ENCODE peak calls at places on chromosomes 12 and 14, in ten cellular contexts. T is uterus, L is Peyer's patch, V is sigmoid colon, X is HCT116, E is stomach, R is suprapubic skin, S is testis, C is vagina, D is spleen. A is an unnamed sample. For H3K4me1, the result is how much of the 10 kb centered on the place peaks cover.

GRCh38 chr12:105396983-105397382 is 66.5 kb downstream of the C12orf75 start:
- DNase-seq in T (no peak), L (no peak), V (no peak), X (no peak), E (no peak), R (no peak), S (no peak), C (no peak), D (no peak), A (no peak)

GRCh38 chr12:56299308-56299852 is 750 bp downstream of the CS start:
- DNase-seq in T (no peak), L (peak), V (no peak), X (no peak), E (no peak), R (no peak), S (no peak), C (no peak), D (no peak), A (peak)

GRCh38 chr12:56129210-56129691 is 1.2 kb downstream of the ESYT1 start:
- DNase-seq in T (peak), L (peak), V (peak), X (no peak), E (peak), R (peak), S (peak), C (no peak), D (peak), A (peak)

GRCh38 chr12:105705765-105706164 is 375.3 kb downstream of the C12orf75 start:
- DNase-seq in T (peak), L (peak), V (peak), X (peak), E (peak), R (no peak), S (peak), C (no peak), D (no peak), A (peak)

GRCh38 chr12:107225626-107226025 is 132.3 kb upstream of the CRY1 start:
- DNase-seq in T (no peak), L (no peak), V (no peak), X (no peak), E (no peak), R (no peak), S (no peak), C (no peak), D (no peak), A (no peak)

GRCh38 chr12:73984552-73984951 is 553.1 kb upstream of the ATXN7L3B start:
- DNase-seq in T (no peak), L (no peak), V (no peak), X (no peak), E (no peak), R (no peak), S (no peak), C (no peak), D (no peak), A (no peak)

GRCh38 chr12:8609061-8609570 is 3.5 kb downstream of the AICDA start:
- DNase-seq in T (no peak), L (peak), V (no peak), X (peak), E (no peak), R (no peak), S (peak), C (no peak), D (no peak), A (no peak)

GRCh38 chr12:2616763-2617162 is 178.0 kb upstream of the FKBP4 start:
- DNase-seq in T (no peak), L (no peak), V (no peak), X (no peak), E (no peak), R (no peak), S (no peak), C (no peak), D (no peak), A (no peak)

GRCh38 chr14:77024171-77024627 is 4.3 kb downstream of the IRF2BPL start:
- DNase-seq in T (peak), L (peak), V (peak), X (no peak), E (no peak), R (no peak), S (peak), C (no peak), D (no peak), A (peak)

GRCh38 chr14:102210421-102211042 is 70.8 kb downstream of the WDR20 start:
- DNase-seq in T (no peak), L (peak), V (peak), X (no peak), E (no peak), R (no peak), S (no peak), C (no peak), D (peak), A (no peak)

GRCh38 chr12:57237653-57237951 is 8.1 kb downstream of the SHMT2 start:
- DNase-seq in T (no peak), L (no peak), V (no peak), X (no peak), E (no peak), R (no peak), S (no peak), C (no peak), D (no peak), A (no peak)

GRCh38 chr12:121444842-121445202 is 44.9 kb downstream of the RNF34 start:
- DNase-seq in T (no peak), L (no peak), V (no peak), X (no peak), E (no peak), R (no peak), S (no peak), C (no peak), D (no peak), A (no peak)

GRCh38 chr14:102437997-102438922 is 71.3 kb downstream of the ANKRD9 start:
- DNase-seq in T (peak), L (peak), V (peak), X (peak), E (peak), R (peak), S (peak), C (no peak), D (peak), A (peak)

GRCh38 chr14:61671086-61671485 is 24.2 kb upstream of the HIF1A start:
- DNase-seq in T (no peak), L (no peak), V (no peak), X (no peak), E (no peak), R (no peak), S (no peak), C (no peak), D (no peak), A (no peak)

GRCh38 chr12:47032644-47033043 is 46.8 kb upstream of the PCED1B start:
- DNase-seq in T (no peak), L (no peak), V (no peak), X (peak), E (no peak), R (no peak), S (no peak), C (no peak), D (no peak), A (no peak)

GRCh38 chr12:53052419-53053222 is 2.8 kb downstream of the TNS2 start:
- DNase-seq in T (peak), L (peak), V (peak), X (no peak), E (peak), R (peak), S (peak), C (no peak), D (no peak), A (peak)

GRCh38 chr14:22497144-22497423 is 91.9 kb downstream of the DAD1 start:
- DNase-seq in T (no peak), L (no peak), V (no peak), X (no peak), E (no peak), R (no peak), S (no peak), C (no peak), D (no peak), A (no peak)

GRCh38 chr14:54711812-54712211 is 144.9 kb downstream of the SAMD4A start:
- DNase-seq in T (no peak), L (no peak), V (no peak), X (no peak), E (no peak), R (no peak), S (no peak), C (no peak), D (no peak), A (no peak)

GRCh38 chr12:123896786-123897185 is 75.8 kb downstream of the CCDC92 start:
- DNase-seq in T (peak), L (no peak), V (peak), X (no peak), E (no peak), R (peak), S (no peak), C (no peak), D (no peak), A (no peak)

GRCh38 chr12:13102481-13103195 is 829 bp downstream of the GSG1 start:
- DNase-seq in T (no peak), L (no peak), V (no peak), X (no peak), E (no peak), R (no peak), S (no peak), C (no peak), D (no peak), A (no peak)

GRCh38 chr12:118022728-118023109 is 6.2 kb downstream of the RFC5 start:
- DNase-seq in T (no peak), L (no peak), V (no peak), X (no peak), E (no peak), R (no peak), S (no peak), C (no peak), D (no peak), A (no peak)

GRCh38 chr12:14948672-14949071 is 10.3 kb upstream of the ERP27 start:
- DNase-seq in T (peak), L (peak), V (no peak), X (no peak), E (no peak), R (no peak), S (peak), C (no peak), D (no peak), A (no peak)

DNA sequence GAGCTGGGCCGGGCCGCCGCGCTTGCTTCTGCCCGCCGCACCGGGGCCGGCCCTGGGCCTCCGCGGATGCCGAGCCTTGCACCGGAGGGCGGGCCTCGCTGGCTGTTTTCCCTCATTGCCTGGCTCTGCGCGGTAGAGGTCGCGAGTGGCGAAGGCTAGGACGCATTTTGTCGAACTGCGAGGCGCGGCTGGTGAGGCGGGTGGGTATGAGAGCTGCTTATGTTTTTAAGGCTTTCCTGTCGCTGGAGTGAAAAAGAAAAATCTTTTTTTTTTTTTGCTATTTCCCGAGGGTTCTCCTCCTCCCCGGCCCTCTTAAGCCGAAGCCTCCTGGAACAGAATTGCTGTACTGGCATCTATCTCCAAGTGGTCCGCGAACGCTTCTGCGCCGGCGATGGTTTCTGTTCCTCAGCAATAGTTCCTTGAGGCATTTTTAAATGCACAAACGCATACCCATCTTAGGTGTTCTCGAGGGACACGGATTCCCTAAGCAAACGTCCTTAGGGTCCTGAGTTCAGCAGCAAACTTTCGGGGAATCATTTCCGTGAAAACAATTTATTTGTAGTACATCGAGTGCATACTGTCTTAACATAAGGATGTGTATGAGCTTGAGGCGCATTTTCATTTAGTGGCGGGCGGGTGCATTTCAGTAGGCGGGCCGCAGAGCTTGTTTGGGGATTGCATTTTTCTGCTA is 631 bp downstream of the RESF1 start:
- DNase-seq in T (peak), L (peak), V (peak), X (no peak), E (peak), R (peak), S (peak), C (no peak), D (peak), A (peak)
- H3K4me1 ChIP-seq in T (under half), L (under half), V (under half), X (under half), E (under half), R (under half), S (under half), C (under half), D (half or more), A (under half)

GRCh38 chr12:90017316-90017715 is 308.7 kb upstream of the ATP2B1 start:
- DNase-seq in T (no peak), L (no peak), V (no peak), X (no peak), E (no peak), R (no peak), S (no peak), C (no peak), D (no peak), A (no peak)
- H3K27ac ChIP-seq in T (no peak), L (no peak), V (no peak), X (no peak), E (no peak), R (no peak), S (no peak), C (no peak), D (no peak), A (no peak)

GRCh38 chr12:92030618-92031017 is 115.0 kb downstream of the BTG1 start:
- DNase-seq in T (peak), L (peak), V (peak), X (no peak), E (peak), R (no peak), S (peak), C (no peak), D (peak), A (peak)
- TF ChIP-seq POLR2A in T (peak), L (no peak), V (no peak), X (no peak), E (no peak), R (no peak), S (no peak), C (no peak), D (no peak), A (no peak)

GRCh38 chr12:111435661-111436201 is 30.0 kb downstream of the SH2B3 start:
- DNase-seq in T (no peak), L (no peak), V (no peak), X (no peak), E (no peak), R (no peak), S (no peak), C (no peak), D (peak), A (no peak)
- H3K4me1 ChIP-seq in T (under half), L (under half), V (under half), X (under half), E (half or more), R (half or more), S (under half), C (half or more), D (half or more), A (under half)

GRCh38 chr12:67268335-67268895 is 743 bp upstream of the CAND1 start:
- DNase-seq in T (peak), L (peak), V (peak), X (peak), E (peak), R (peak), S (peak), C (peak), D (peak), A (peak)

GRCh38 chr12:67268896-67269631 is at the start of gene CAND1:
- DNase-seq in T (peak), L (peak), V (peak), X (peak), E (peak), R (peak), S (peak), C (peak), D (peak), A (peak)

GRCh38 chr12:67263416-67263960 is 5.7 kb upstream of the CAND1 start:
- DNase-seq in T (no peak), L (no peak), V (no peak), X (no peak), E (no peak), R (no peak), S (no peak), C (no peak), D (no peak), A (no peak)
- H3K27ac ChIP-seq in T (no peak), L (no peak), V (no peak), X (no peak), E (no peak), R (no peak), S (no peak), C (no peak), D (no peak), A (no peak)

A was measured in prostate gland.